ENCODE peak calls at places on chromosomes 4 and X, in seven cellular contexts. One of them, this sample, is unnamed.

GRCh38 chr4:82900016-82900334 is 560 bp upstream of the THAP9 start:
- DNase-seq in GM03348: no peak
- DNase-seq in stimulated activated CD8-positive, alpha-beta memory T cell treated with anti-CD3 and anti-CD28 coated beads, Interleukin-15, amount 100 ng/mL, for 1 hour: no peak
- DNase-seq in left lung: no peak
- DNase-seq in mucosa of descending colon: no peak
- DNase-seq in psoas muscle: no peak
- DNase-seq in amniotic stem cell: no peak
- DNase-seq in this sample: no peak

GRCh38 chr4:140152015-140152703 is 1.8 kb downstream of the MAML3 start:
- DNase-seq in stimulated activated CD8-positive, alpha-beta memory T cell treated with anti-CD3 and anti-CD28 coated beads, Interleukin-15, amount 100 ng/mL, for 1 hour: peak
- DNase-seq in amniotic stem cell: no peak
- DNase-seq in GM03348: peak
- DNase-seq in mucosa of descending colon: peak
- DNase-seq in left lung: peak
- DNase-seq in psoas muscle: peak
- DNase-seq in this sample: peak

GRCh38 chr4:22094217-22094616 is 145.6 kb upstream of the KCNIP4 start:
- DNase-seq in GM03348: no peak
- DNase-seq in mucosa of descending colon: no peak
- DNase-seq in amniotic stem cell: no peak
- DNase-seq in stimulated activated CD8-positive, alpha-beta memory T cell treated with anti-CD3 and anti-CD28 coated beads, Interleukin-15, amount 100 ng/mL, for 1 hour: no peak
- DNase-seq in left lung: no peak
- DNase-seq in psoas muscle: no peak
- DNase-seq in this sample: no peak

GRCh38 chr4:87286970-87287369 is 35.7 kb downstream of the HSD17B13 start:
- DNase-seq in GM03348: no peak
- DNase-seq in psoas muscle: no peak
- DNase-seq in amniotic stem cell: no peak
- DNase-seq in mucosa of descending colon: no peak
- DNase-seq in left lung: no peak
- DNase-seq in stimulated activated CD8-positive, alpha-beta memory T cell treated with anti-CD3 and anti-CD28 coated beads, Interleukin-15, amount 100 ng/mL, for 1 hour: no peak
- DNase-seq in this sample: no peak

GRCh38 chr4:87555751-87556619 is 26.8 kb upstream of the SPARCL1 start:
- DNase-seq in psoas muscle: no peak
- DNase-seq in stimulated activated CD8-positive, alpha-beta memory T cell treated with anti-CD3 and anti-CD28 coated beads, Interleukin-15, amount 100 ng/mL, for 1 hour: no peak
- DNase-seq in GM03348: peak
- DNase-seq in mucosa of descending colon: no peak
- DNase-seq in left lung: no peak
- DNase-seq in amniotic stem cell: no peak
- DNase-seq in this sample: no peak

GRCh38 chr4:166972071-166972470 is 262.2 kb downstream of the SPOCK3 start:
- DNase-seq in amniotic stem cell: peak
- DNase-seq in psoas muscle: no peak
- DNase-seq in stimulated activated CD8-positive, alpha-beta memory T cell treated with anti-CD3 and anti-CD28 coated beads, Interleukin-15, amount 100 ng/mL, for 1 hour: no peak
- DNase-seq in GM03348: no peak
- DNase-seq in mucosa of descending colon: no peak
- DNase-seq in left lung: no peak
- DNase-seq in this sample: no peak

GRCh38 chrX:10174051-10174450 is 17.3 kb downstream of the CLCN4 start:
- DNase-seq in mucosa of descending colon: no peak
- DNase-seq in amniotic stem cell: no peak
- DNase-seq in psoas muscle: no peak
- DNase-seq in GM03348: no peak
- DNase-seq in stimulated activated CD8-positive, alpha-beta memory T cell treated with anti-CD3 and anti-CD28 coated beads, Interleukin-15, amount 100 ng/mL, for 1 hour: no peak
- DNase-seq in left lung: no peak
- DNase-seq in this sample: no peak

GRCh38 chr4:74431113-74431826 is 13.7 kb upstream of the AREG start:
- DNase-seq in psoas muscle: no peak
- DNase-seq in mucosa of descending colon: no peak
- DNase-seq in left lung: no peak
- DNase-seq in stimulated activated CD8-positive, alpha-beta memory T cell treated with anti-CD3 and anti-CD28 coated beads, Interleukin-15, amount 100 ng/mL, for 1 hour: no peak
- DNase-seq in amniotic stem cell: no peak
- DNase-seq in GM03348: no peak
- DNase-seq in this sample: no peak

GRCh38 chr4:82898322-82899243 is 2.0 kb upstream of the THAP9 start:
- DNase-seq in mucosa of descending colon: no peak
- DNase-seq in GM03348: peak
- DNase-seq in left lung: no peak
- DNase-seq in stimulated activated CD8-positive, alpha-beta memory T cell treated with anti-CD3 and anti-CD28 coated beads, Interleukin-15, amount 100 ng/mL, for 1 hour: no peak
- DNase-seq in amniotic stem cell: peak
- DNase-seq in psoas muscle: no peak
- DNase-seq in this sample: no peak

GRCh38 chr4:182307746-182308145 is 64.5 kb downstream of the TENM3 start:
- DNase-seq in left lung: peak
- DNase-seq in stimulated activated CD8-positive, alpha-beta memory T cell treated with anti-CD3 and anti-CD28 coated beads, Interleukin-15, amount 100 ng/mL, for 1 hour: no peak
- DNase-seq in psoas muscle: no peak
- DNase-seq in amniotic stem cell: peak
- DNase-seq in GM03348: peak
- DNase-seq in mucosa of descending colon: no peak
- DNase-seq in this sample: no peak

GRCh38 chrX:80667967-80668366 is 141.7 kb downstream of the BRWD3 start:
- DNase-seq in GM03348: no peak
- DNase-seq in left lung: no peak
- DNase-seq in psoas muscle: no peak
- DNase-seq in amniotic stem cell: no peak
- DNase-seq in stimulated activated CD8-positive, alpha-beta memory T cell treated with anti-CD3 and anti-CD28 coated beads, Interleukin-15, amount 100 ng/mL, for 1 hour: no peak
- DNase-seq in mucosa of descending colon: no peak
- DNase-seq in this sample: no peak

GRCh38 chr4:139242511-139243051 is 37.4 kb downstream of the MGARP start:
- DNase-seq in mucosa of descending colon: no peak
- DNase-seq in amniotic stem cell: peak
- DNase-seq in psoas muscle: no peak
- DNase-seq in GM03348: peak
- DNase-seq in left lung: no peak
- DNase-seq in stimulated activated CD8-positive, alpha-beta memory T cell treated with anti-CD3 and anti-CD28 coated beads, Interleukin-15, amount 100 ng/mL, for 1 hour: no peak
- DNase-seq in this sample: no peak

GRCh38 chr4:17956245-17956644 is 65.3 kb downstream of the LCORL start:
- DNase-seq in psoas muscle: no peak
- DNase-seq in left lung: no peak
- DNase-seq in stimulated activated CD8-positive, alpha-beta memory T cell treated with anti-CD3 and anti-CD28 coated beads, Interleukin-15, amount 100 ng/mL, for 1 hour: no peak
- DNase-seq in mucosa of descending colon: no peak
- DNase-seq in GM03348: no peak
- DNase-seq in amniotic stem cell: no peak
- DNase-seq in this sample: no peak

GRCh38 chr4:8817813-8818062 is 53.9 kb downstream of the HMX1 start:
- DNase-seq in GM03348: no peak
- DNase-seq in psoas muscle: peak
- DNase-seq in stimulated activated CD8-positive, alpha-beta memory T cell treated with anti-CD3 and anti-CD28 coated beads, Interleukin-15, amount 100 ng/mL, for 1 hour: no peak
- DNase-seq in left lung: peak
- DNase-seq in mucosa of descending colon: no peak
- DNase-seq in amniotic stem cell: no peak
- DNase-seq in this sample: no peak

GRCh38 chrX:17608898-17609297 is 128.4 kb upstream of the SCML1 start:
- DNase-seq in mucosa of descending colon: no peak
- DNase-seq in psoas muscle: no peak
- DNase-seq in GM03348: no peak
- DNase-seq in stimulated activated CD8-positive, alpha-beta memory T cell treated with anti-CD3 and anti-CD28 coated beads, Interleukin-15, amount 100 ng/mL, for 1 hour: no peak
- DNase-seq in amniotic stem cell: no peak
- DNase-seq in left lung: no peak
- DNase-seq in this sample: no peak

GRCh38 chr4:8291036-8291682 is 21.6 kb downstream of the HTRA3 start:
- DNase-seq in amniotic stem cell: no peak
- DNase-seq in GM03348: no peak
- DNase-seq in psoas muscle: peak
- DNase-seq in left lung: peak
- DNase-seq in mucosa of descending colon: peak
- DNase-seq in stimulated activated CD8-positive, alpha-beta memory T cell treated with anti-CD3 and anti-CD28 coated beads, Interleukin-15, amount 100 ng/mL, for 1 hour: no peak
- DNase-seq in this sample: no peak

GRCh38 chr4:120694973-120695372 is 227.6 kb downstream of the PRDM5 start:
- DNase-seq in GM03348: no peak
- DNase-seq in psoas muscle: no peak
- DNase-seq in amniotic stem cell: no peak
- DNase-seq in left lung: no peak
- DNase-seq in stimulated activated CD8-positive, alpha-beta memory T cell treated with anti-CD3 and anti-CD28 coated beads, Interleukin-15, amount 100 ng/mL, for 1 hour: no peak
- DNase-seq in mucosa of descending colon: no peak
- DNase-seq in this sample: no peak

GRCh38 chrX:15245896-15246295 is 24.0 kb downstream of the ASB9 start:
- DNase-seq in GM03348: no peak
- DNase-seq in psoas muscle: no peak
- DNase-seq in mucosa of descending colon: no peak
- DNase-seq in amniotic stem cell: no peak
- DNase-seq in stimulated activated CD8-positive, alpha-beta memory T cell treated with anti-CD3 and anti-CD28 coated beads, Interleukin-15, amount 100 ng/mL, for 1 hour: no peak
- DNase-seq in left lung: no peak
- DNase-seq in this sample: no peak

GRCh38 chrX:55731826-55732225 is 14.3 kb downstream of the RRAGB start:
- DNase-seq in amniotic stem cell: no peak
- DNase-seq in GM03348: no peak
- DNase-seq in mucosa of descending colon: no peak
- DNase-seq in stimulated activated CD8-positive, alpha-beta memory T cell treated with anti-CD3 and anti-CD28 coated beads, Interleukin-15, amount 100 ng/mL, for 1 hour: no peak
- DNase-seq in left lung: no peak
- DNase-seq in psoas muscle: no peak
- DNase-seq in this sample: no peak

GRCh38 chrX:19544693-19545305 is 29.5 kb upstream of the MAP3K15 start:
- DNase-seq in psoas muscle: no peak
- DNase-seq in GM03348: peak
- DNase-seq in stimulated activated CD8-positive, alpha-beta memory T cell treated with anti-CD3 and anti-CD28 coated beads, Interleukin-15, amount 100 ng/mL, for 1 hour: peak
- DNase-seq in amniotic stem cell: no peak
- DNase-seq in left lung: no peak
- DNase-seq in mucosa of descending colon: no peak
- DNase-seq in this sample: peak

GRCh38 chr4:120064887-120065286 is 1.8 kb downstream of the MAD2L1 start:
- DNase-seq in stimulated activated CD8-positive, alpha-beta memory T cell treated with anti-CD3 and anti-CD28 coated beads, Interleukin-15, amount 100 ng/mL, for 1 hour: no peak
- DNase-seq in GM03348: no peak
- DNase-seq in mucosa of descending colon: no peak
- DNase-seq in psoas muscle: no peak
- DNase-seq in left lung: no peak
- DNase-seq in amniotic stem cell: no peak
- DNase-seq in this sample: no peak

GRCh38 chr4:159227984-159228383 is 125.1 kb downstream of the RAPGEF2 start:
- DNase-seq in stimulated activated CD8-positive, alpha-beta memory T cell treated with anti-CD3 and anti-CD28 coated beads, Interleukin-15, amount 100 ng/mL, for 1 hour: no peak
- DNase-seq in psoas muscle: peak
- DNase-seq in GM03348: peak
- DNase-seq in mucosa of descending colon: peak
- DNase-seq in left lung: peak
- DNase-seq in amniotic stem cell: peak
- DNase-seq in this sample: peak

GRCh38 chrX:72079607-72080006 is 52.1 kb downstream of the RTL5 start:
- DNase-seq in GM03348: no peak
- DNase-seq in amniotic stem cell: no peak
- DNase-seq in psoas muscle: no peak
- DNase-seq in left lung: no peak
- DNase-seq in mucosa of descending colon: no peak
- DNase-seq in stimulated activated CD8-positive, alpha-beta memory T cell treated with anti-CD3 and anti-CD28 coated beads, Interleukin-15, amount 100 ng/mL, for 1 hour: no peak
- DNase-seq in this sample: peak

GRCh38 chr4:1266881-1267763 is 18.2 kb upstream of the CTBP1 start:
- DNase-seq in amniotic stem cell: no peak
- DNase-seq in GM03348: no peak
- DNase-seq in mucosa of descending colon: no peak
- DNase-seq in psoas muscle: no peak
- DNase-seq in left lung: no peak
- DNase-seq in stimulated activated CD8-positive, alpha-beta memory T cell treated with anti-CD3 and anti-CD28 coated beads, Interleukin-15, amount 100 ng/mL, for 1 hour: no peak
- DNase-seq in this sample: no peak

GRCh38 chr4:94469221-94469784 is 17.6 kb downstream of the PDLIM5 start:
- DNase-seq in amniotic stem cell: no peak
- DNase-seq in mucosa of descending colon: no peak
- DNase-seq in left lung: no peak
- DNase-seq in stimulated activated CD8-positive, alpha-beta memory T cell treated with anti-CD3 and anti-CD28 coated beads, Interleukin-15, amount 100 ng/mL, for 1 hour: no peak
- DNase-seq in GM03348: no peak
- DNase-seq in psoas muscle: no peak
- DNase-seq in this sample: no peak